ENCODE peak calls at places on chromosomes 1 and 21, in ten cellular contexts. W is glutamatergic neuron; Q is NCI-H1417; S is left ventricle myocardium inferior; J is right atrium auricular region; L is GM12892; Z is stimulated activated CD8-positive, alpha-beta memory T cell treated with anti-CD3 and anti-CD28 coated beads, Interleukin-7, amount 100 ng/mL, for 24 hours; F is lower leg skin; U is fibroblast of the aortic adventitia; E is HEK293T. X is an unnamed sample.
A peak's percentile ranks its signal among the peaks of the same experiment; 100 is the strongest.

GRCh38 chr1:86054396-86054795 is 102.2 kb downstream of the COL24A1 start:
- DNase-seq in W (no peak), Q (no peak), S (no peak), J (no peak), L (no peak), Z (no peak), F (no peak), U (no peak), E (no peak), X (no peak)

GRCh38 chr1:98674075-98674781 is 12.7 kb downstream of the SNX7 start:
- DNase-seq in W (no peak), Q (no peak), S (no peak), J (no peak), L (no peak), Z (no peak), F (no peak), U (peak; percentile 81), E (no peak), X (peak; percentile 55)

GRCh38 chr1:205338011-205338410 is 16.5 kb upstream of the NUAK2 start:
- DNase-seq in W (no peak), Q (no peak), S (no peak), J (no peak), L (no peak), Z (no peak), F (no peak), U (no peak), E (no peak), X (no peak)

GRCh38 chr1:108117908-108118902 is 81.9 kb downstream of the SLC25A24 start:
- DNase-seq in W (no peak), Q (no peak), S (no peak), J (peak; percentile 75), L (no peak), Z (no peak), F (peak; percentile 83), U (peak; percentile 37), E (no peak), X (no peak)

GRCh38 chr21:42609806-42610205 is 43.6 kb upstream of the PDE9A start:
- DNase-seq in W (no peak), Q (no peak), S (no peak), J (no peak), L (no peak), Z (peak; percentile 20), F (peak; percentile 49), U (no peak), E (no peak), X (no peak)

GRCh38 chr1:116375165-116375883 is 2.3 kb downstream of the ATP1A1 start:
- DNase-seq in W (no peak), Q (no peak), S (no peak), J (no peak), L (no peak), Z (no peak), F (no peak), U (no peak), E (no peak), X (peak; percentile 63)

GRCh38 chr1:56409112-56409691 is 170.2 kb downstream of the PLPP3 start:
- DNase-seq in W (no peak), Q (no peak), S (peak; percentile 27), J (no peak), L (peak; percentile 21), Z (no peak), F (no peak), U (no peak), E (peak; percentile 55), X (peak; percentile 43)

GRCh38 chr1:208044568-208045241 is 133.8 kb upstream of the CD34 start:
- DNase-seq in W (no peak), Q (no peak), S (no peak), J (no peak), L (no peak), Z (no peak), F (no peak), U (no peak), E (no peak), X (no peak)

GRCh38 chr21:40245021-40245420 is 377.8 kb downstream of the PCP4 start:
- DNase-seq in W (no peak), Q (peak; percentile 29), S (no peak), J (no peak), L (no peak), Z (no peak), F (no peak), U (no peak), E (no peak), X (no peak)

GRCh38 chr1:114455102-114455785 is 55.8 kb downstream of the TRIM33 start:
- DNase-seq in W (no peak), Q (no peak), S (no peak), J (no peak), L (no peak), Z (no peak), F (no peak), U (no peak), E (no peak), X (no peak)

GRCh38 chr21:39441502-39442475 is 3.8 kb downstream of the LCA5L start:
- DNase-seq in W (peak; percentile 40), Q (peak; percentile 19), S (no peak), J (no peak), L (no peak), Z (no peak), F (no peak), U (peak; percentile 66), E (peak; percentile 62), X (peak; percentile 50)

GRCh38 chr1:190022709-190023108 is 455.0 kb downstream of the BRINP3 start:
- DNase-seq in W (no peak), Q (no peak), S (no peak), J (no peak), L (no peak), Z (no peak), F (no peak), U (no peak), E (no peak), X (no peak)

GRCh38 chr1:19344372-19344810 is 32.3 kb downstream of the SLC66A1 start:
- DNase-seq in W (peak; percentile 84), Q (peak; percentile 64), S (peak; percentile 65), J (peak; percentile 66), L (peak; percentile 59), Z (peak; percentile 30), F (peak; percentile 91), U (peak; percentile 48), E (peak; percentile 57), X (peak; percentile 72)

GRCh38 chr1:232880354-232880753 is 70.1 kb upstream of the NTPCR start:
- DNase-seq in W (peak; percentile 69), Q (no peak), S (no peak), J (no peak), L (no peak), Z (no peak), F (peak; percentile 65), U (peak; percentile 13), E (peak; percentile 73), X (peak; percentile 20)

GRCh38 chr1:219676012-219676770 is 63.3 kb upstream of the ZC3H11B start:
- DNase-seq in W (no peak), Q (no peak), S (no peak), J (no peak), L (no peak), Z (no peak), F (no peak), U (peak; percentile 80), E (no peak), X (no peak)

GRCh38 chr21:39034590-39035536 is 148.4 kb downstream of the PSMG1 start:
- DNase-seq in W (no peak), Q (no peak), S (no peak), J (no peak), L (no peak), Z (no peak), F (no peak), U (no peak), E (no peak), X (no peak)

GRCh38 chr21:35352066-35352770 is 303.1 kb upstream of the RUNX1 start:
- DNase-seq in W (no peak), Q (no peak), S (no peak), J (no peak), L (no peak), Z (no peak), F (no peak), U (peak; percentile 84), E (no peak), X (no peak)

GRCh38 chr1:177927021-177927596 is 42.7 kb downstream of the SEC16B start:
- DNase-seq in W (no peak), Q (no peak), S (no peak), J (no peak), L (no peak), Z (no peak), F (no peak), U (peak; percentile 92), E (no peak), X (no peak)

GRCh38 chr1:29239142-29239541 is 2.8 kb downstream of the PTPRU start:
- DNase-seq in W (no peak), Q (no peak), S (no peak), J (no peak), L (no peak), Z (no peak), F (no peak), U (no peak), E (no peak), X (peak; percentile 64)

GRCh38 chr1:180927841-180928240 is 15.1 kb downstream of the KIAA1614 start:
- DNase-seq in W (peak; percentile 46), Q (peak; percentile 66), S (no peak), J (no peak), L (no peak), Z (no peak), F (no peak), U (no peak), E (no peak), X (no peak)

GRCh38 chr21:39386194-39386593 is 37.3 kb upstream of the HMGN1 start:
- DNase-seq in W (no peak), Q (no peak), S (no peak), J (no peak), L (no peak), Z (no peak), F (no peak), U (peak; percentile 43), E (no peak), X (no peak)

GRCh38 chr1:174032823-174033222 is 10.7 kb upstream of the RC3H1 start:
- DNase-seq in W (no peak), Q (no peak), S (no peak), J (no peak), L (no peak), Z (no peak), F (no peak), U (no peak), E (no peak), X (no peak)

GRCh38 chr1:64505944-64506658 is 36.2 kb downstream of the CACHD1 start:
- DNase-seq in W (no peak), Q (peak; percentile 79), S (no peak), J (no peak), L (no peak), Z (no peak), F (peak; percentile 84), U (no peak), E (peak; percentile 49), X (peak; percentile 47)

GRCh38 chr1:177256153-177256814 is 85.5 kb downstream of the BRINP2 start:
- DNase-seq in W (peak; percentile 71), Q (peak; percentile 92), S (peak; percentile 52), J (no peak), L (peak; percentile 6), Z (no peak), F (no peak), U (peak; percentile 79), E (peak; percentile 73), X (peak; percentile 69)

GRCh38 chr21:28885853-28886177 is 106.9 kb downstream of the LTN1 start:
- DNase-seq in W (no peak), Q (no peak), S (no peak), J (no peak), L (no peak), Z (no peak), F (no peak), U (peak; percentile 63), E (no peak), X (no peak)

GRCh38 chr1:81558291-81559076 is 242.2 kb upstream of the ADGRL2 start:
- DNase-seq in W (no peak), Q (no peak), S (no peak), J (no peak), L (no peak), Z (no peak), F (no peak), U (no peak), E (no peak), X (no peak)

GRCh38 chr1:8937701-8938100 is 8.0 kb upstream of the CA6 start:
- DNase-seq in W (no peak), Q (no peak), S (no peak), J (no peak), L (no peak), Z (no peak), F (no peak), U (peak; percentile 13), E (no peak), X (no peak)

GRCh38 chr1:33050221-33051076 is 13.8 kb upstream of the AK2 start:
- DNase-seq in W (no peak), Q (no peak), S (no peak), J (no peak), L (no peak), Z (no peak), F (no peak), U (peak; percentile 93), E (no peak), X (no peak)

X was measured in HAP-1.